ENCODE peak calls at places on chromosomes 4 and X, in eight cellular contexts. Q is spleen, C is bronchial epithelial cell, E is GM12892, Z is OCI-LY7, D is astrocyte of the spinal cord, M is mesendoderm, A is T-helper 2 cell. X is an unnamed sample.

GRCh38 chrX:38315186-38315585 is 12.1 kb downstream of the RPGR start:
- DNase-seq in Q (no peak), C (no peak), E (no peak), Z (no peak), D (no peak), M (no peak), A (no peak), X (no peak)

GRCh38 chrX:41602946-41603345 is 85.8 kb upstream of the GPR34 start:
- DNase-seq in Q (no peak), C (no peak), E (no peak), Z (no peak), D (no peak), M (no peak), A (no peak), X (no peak)

GRCh38 chrX:18146954-18147353 is 73.7 kb downstream of the BEND2 start:
- DNase-seq in Q (no peak), C (peak), E (no peak), Z (peak), D (peak), M (peak), A (no peak), X (peak)

GRCh38 chrX:139924069-139924695 is 8.7 kb downstream of the ATP11C start:
- DNase-seq in Q (no peak), C (no peak), E (no peak), Z (no peak), D (no peak), M (no peak), A (no peak), X (no peak)

GRCh38 chr4:189202182-189202868 is 738.3 kb upstream of the FRG1 start:
- DNase-seq in Q (peak), C (peak), E (no peak), Z (peak), D (peak), M (peak), A (no peak), X (peak)

GRCh38 chrX:71565634-71566033 is 12.6 kb upstream of the GCNA start:
- DNase-seq in Q (no peak), C (no peak), E (no peak), Z (no peak), D (no peak), M (no peak), A (no peak), X (no peak)

GRCh38 chrX:130395341-130395740 is 6.4 kb upstream of the RBMX2 start:
- DNase-seq in Q (no peak), C (no peak), E (no peak), Z (no peak), D (no peak), M (no peak), A (no peak), X (no peak)

GRCh38 chr4:137994858-137995257 is 247.3 kb downstream of the SLC7A11 start:
- DNase-seq in Q (no peak), C (no peak), E (no peak), Z (no peak), D (peak), M (no peak), A (no peak), X (peak)

GRCh38 chr4:8618421-8618820 is 25.9 kb downstream of the CPZ start:
- DNase-seq in Q (no peak), C (no peak), E (no peak), Z (no peak), D (no peak), M (no peak), A (no peak), X (no peak)

GRCh38 chr4:26870576-26871260 is 10.1 kb downstream of the STIM2 start:
- DNase-seq in Q (no peak), C (no peak), E (no peak), Z (no peak), D (no peak), M (peak), A (no peak), X (no peak)

GRCh38 chrX:10656214-10656613 is 35.8 kb upstream of the MID1 start:
- DNase-seq in Q (no peak), C (no peak), E (no peak), Z (no peak), D (no peak), M (no peak), A (no peak), X (no peak)

GRCh38 chr4:7823416-7823824 is 116.2 kb downstream of the AFAP1 start:
- DNase-seq in Q (peak), C (no peak), E (no peak), Z (no peak), D (no peak), M (no peak), A (no peak), X (peak)

GRCh38 chr4:6926681-6927478 is 17.3 kb downstream of the TBC1D14 start:
- DNase-seq in Q (no peak), C (no peak), E (no peak), Z (no peak), D (no peak), M (peak), A (peak), X (peak)

GRCh38 chr4:8414377-8414776 is 26.1 kb downstream of the ACOX3 start:
- DNase-seq in Q (no peak), C (no peak), E (no peak), Z (no peak), D (no peak), M (no peak), A (no peak), X (no peak)

GRCh38 chr4:162163892-162164759 is at the start of gene FSTL5:
- DNase-seq in Q (peak), C (peak), E (no peak), Z (no peak), D (peak), M (peak), A (no peak), X (peak)

GRCh38 chrX:34371740-34372139 is 239.6 kb upstream of the FAM47A start:
- DNase-seq in Q (no peak), C (peak), E (no peak), Z (no peak), D (no peak), M (no peak), A (no peak), X (no peak)

GRCh38 chr4:82721819-82722423 is 76.7 kb downstream of the SCD5 start:
- DNase-seq in Q (no peak), C (peak), E (no peak), Z (peak), D (no peak), M (no peak), A (no peak), X (no peak)

GRCh38 chr4:23039813-23040212 is 347.1 kb downstream of the GBA3 start:
- DNase-seq in Q (no peak), C (peak), E (no peak), Z (no peak), D (no peak), M (no peak), A (no peak), X (peak)

GRCh38 chr4:6199344-6199921 is 916 bp downstream of the JAKMIP1 start:
- DNase-seq in Q (no peak), C (no peak), E (no peak), Z (no peak), D (peak), M (peak), A (peak), X (no peak)

GRCh38 chr4:26141101-26141830 is 179.5 kb upstream of the RBPJ start:
- DNase-seq in Q (no peak), C (no peak), E (no peak), Z (no peak), D (peak), M (peak), A (no peak), X (no peak)

GRCh38 chr4:184347251-184348239 is 126.8 kb downstream of the IRF2 start:
- DNase-seq in Q (peak), C (peak), E (no peak), Z (peak), D (peak), M (peak), A (no peak), X (peak)

GRCh38 chr4:176393306-176394013 is 73.7 kb downstream of the SPCS3 start:
- DNase-seq in Q (no peak), C (no peak), E (no peak), Z (no peak), D (no peak), M (no peak), A (no peak), X (no peak)

GRCh38 chrX:16666541-16666940 is 16.6 kb downstream of the S100G start:
- DNase-seq in Q (no peak), C (no peak), E (no peak), Z (no peak), D (peak), M (peak), A (no peak), X (no peak)

GRCh38 chrX:9132036-9132435 is 98.1 kb upstream of the FAM9B start:
- DNase-seq in Q (no peak), C (no peak), E (no peak), Z (no peak), D (no peak), M (no peak), A (no peak), X (no peak)

GRCh38 chr4:172751550-172751949 is 417.1 kb upstream of the GALNT7 start:
- DNase-seq in Q (no peak), C (no peak), E (no peak), Z (no peak), D (no peak), M (no peak), A (no peak), X (no peak)

X was measured in kidney glomerular epithelial cell.